ENCODE peak calls at places on chromosomes 6 and 20, in eight cellular contexts. A is left cardiac atrium; D is non-pigmented ciliary epithelial cell; U is AG20443; Q is activated B cell treated with CpG ODN at 0.5 μM for 24 hours; H is sciatic nerve; J is ecto neural progenitor cell; O is stimulated activated CD4-positive, alpha-beta T cell treated with anti-CD3 and anti-CD28 coated beads, Interleukin-4, amount 100 ng/mL, for 48 hours. G is an unnamed sample.

GRCh38 chr20:10076126-10077080 is 41.6 kb downstream of the ANKEF1 start:
- DNase-seq in A (no peak), D (no peak), U (no peak), Q (no peak), H (no peak), J (no peak), O (no peak), G (no peak)

GRCh38 chr6:32868257-32868788 is 14.3 kb downstream of the PSMB9 start:
- DNase-seq in A (peak), D (no peak), U (peak), Q (peak), H (peak), J (peak), O (peak), G (peak)

GRCh38 chr20:21703740-21704407 is 1.6 kb upstream of the PAX1 start:
- DNase-seq in A (no peak), D (no peak), U (no peak), Q (no peak), H (no peak), J (no peak), O (no peak), G (no peak)

GRCh38 chr20:59518881-59519706 is 85.2 kb upstream of the PHACTR3 start:
- DNase-seq in A (no peak), D (peak), U (peak), Q (no peak), H (no peak), J (peak), O (peak), G (no peak)

GRCh38 chr20:9945406-9945805 is 89.4 kb upstream of the ANKEF1 start:
- DNase-seq in A (no peak), D (no peak), U (no peak), Q (no peak), H (no peak), J (no peak), O (no peak), G (no peak)

GRCh38 chr6:54130179-54130578 is 18.9 kb downstream of the MLIP start:
- DNase-seq in A (no peak), D (no peak), U (no peak), Q (no peak), H (no peak), J (no peak), O (no peak), G (no peak)

GRCh38 chr6:16639689-16640480 is 121.4 kb downstream of the ATXN1 start:
- DNase-seq in A (no peak), D (peak), U (peak), Q (no peak), H (no peak), J (no peak), O (no peak), G (no peak)

GRCh38 chr20:2296545-2297351 is 947 bp downstream of the TGM3 start:
- DNase-seq in A (no peak), D (no peak), U (no peak), Q (no peak), H (no peak), J (no peak), O (no peak), G (no peak)

GRCh38 chr6:166460473-166461437 is 78.0 kb upstream of the MPC1 start:
- DNase-seq in A (no peak), D (no peak), U (no peak), Q (no peak), H (peak), J (no peak), O (no peak), G (peak)

GRCh38 chr20:36483205-36483918 is 58.0 kb upstream of the MYL9 start:
- DNase-seq in A (no peak), D (no peak), U (no peak), Q (no peak), H (no peak), J (no peak), O (no peak), G (no peak)

GRCh38 chr6:34155471-34156300 is 9.8 kb upstream of the GRM4 start:
- DNase-seq in A (no peak), D (no peak), U (no peak), Q (no peak), H (peak), J (peak), O (no peak), G (peak)

GRCh38 chr20:3248993-3249347 is 10.0 kb upstream of the SLC4A11 start:
- DNase-seq in A (no peak), D (no peak), U (peak), Q (no peak), H (no peak), J (no peak), O (no peak), G (peak)

GRCh38 chr6:24667378-24667803 is 514 bp downstream of the ACOT13 start:
- DNase-seq in A (no peak), D (no peak), U (peak), Q (no peak), H (no peak), J (no peak), O (no peak), G (no peak)

GRCh38 chr6:111737065-111737521 is 131.4 kb upstream of the TRAF3IP2 start:
- DNase-seq in A (no peak), D (no peak), U (peak), Q (no peak), H (no peak), J (no peak), O (no peak), G (no peak)

GRCh38 chr20:63572788-63573738 is 976 bp downstream of the HELZ2 start:
- DNase-seq in A (no peak), D (no peak), U (no peak), Q (no peak), H (no peak), J (peak), O (no peak), G (peak)

GRCh38 chr20:46651091-46651962 is at the start of gene SLC13A3:
- DNase-seq in A (peak), D (no peak), U (peak), Q (no peak), H (no peak), J (peak), O (no peak), G (no peak)

GRCh38 chr20:63441777-63442493 is 30.5 kb downstream of the KCNQ2 start:
- DNase-seq in A (peak), D (no peak), U (peak), Q (peak), H (no peak), J (peak), O (peak), G (no peak)

GRCh38 chr6:63441266-63441956 is 121.6 kb upstream of the LGSN start:
- DNase-seq in A (no peak), D (no peak), U (no peak), Q (no peak), H (no peak), J (peak), O (no peak), G (no peak)

GRCh38 chr20:18805881-18806280 is 7.7 kb upstream of the SCP2D1 start:
- DNase-seq in A (no peak), D (no peak), U (no peak), Q (no peak), H (no peak), J (no peak), O (no peak), G (no peak)

GRCh38 chr6:32369678-32370077 is 2.0 kb downstream of the TSBP1 start:
- DNase-seq in A (no peak), D (peak), U (peak), Q (no peak), H (no peak), J (no peak), O (no peak), G (no peak)

GRCh38 chr6:166440106-166440505 is 57.4 kb upstream of the MPC1 start:
- DNase-seq in A (no peak), D (no peak), U (no peak), Q (no peak), H (no peak), J (no peak), O (no peak), G (no peak)

GRCh38 chr20:59923514-59923913 is 9.9 kb downstream of the SYCP2 start:
- DNase-seq in A (no peak), D (no peak), U (no peak), Q (no peak), H (no peak), J (no peak), O (no peak), G (no peak)

G was measured in spleen.